ENCODE peak calls at places on chromosomes 1 and 21, in ten cellular contexts. R, Y, X, D, K, E, M, L, W and F are unnamed samples.
A peak's percentile ranks its signal among the peaks of the same experiment; 100 is the strongest.

GRCh38 chr1:179813626-179814351 is 63.8 kb downstream of the TOR1AIP2 start:
- DNase-seq in D (no peak), L (no peak), R (no peak), Y (no peak), M (no peak), E (no peak), K (no peak), W (no peak), X (no peak), F (no peak)

GRCh38 chr1:234612352-234613127 is 2.6 kb upstream of the IRF2BP2 start:
- DNase-seq in M (peak; percentile 86), D (peak; percentile 53), R (no peak), E (peak; percentile 91), W (peak; percentile 99), L (peak; percentile 98), X (peak; percentile 51), K (peak; percentile 92), Y (peak; percentile 97), F (peak; percentile 59)

GRCh38 chr1:183023146-183023600 is at the start of gene LAMC1:
- DNase-seq in E (peak; percentile 85), R (no peak), L (peak; percentile 90), Y (peak; percentile 59), X (no peak), K (peak; percentile 30), M (peak; percentile 81), W (peak; percentile 86), D (peak; percentile 8), F (no peak)

GRCh38 chr1:21077085-21077484 is 99.6 kb downstream of the EIF4G3 start:
- DNase-seq in D (no peak), M (no peak), Y (no peak), X (no peak), K (no peak), W (peak; percentile 82), R (no peak), E (no peak), L (peak; percentile 80), F (no peak)

GRCh38 chr21:31781737-31782136 is 49.8 kb upstream of the SCAF4 start:
- DNase-seq in K (no peak), Y (no peak), R (no peak), L (peak; percentile 41), X (no peak), E (peak; percentile 37), M (peak; percentile 24), D (no peak), W (peak; percentile 61), F (no peak)

GRCh38 chr1:41282679-41283317 is 40.7 kb upstream of the SCMH1 start:
- DNase-seq in W (peak; percentile 22), R (no peak), L (peak; percentile 32), E (peak; percentile 38), K (peak; percentile 28), Y (no peak), X (no peak), M (peak; percentile 51), D (peak; percentile 16), F (peak; percentile 6)

GRCh38 chr1:7574121-7575040 is 196.7 kb upstream of the VAMP3 start:
- DNase-seq in X (no peak), R (no peak), L (no peak), M (no peak), E (no peak), D (no peak), W (no peak), K (no peak), Y (peak; percentile 62), F (no peak)

GRCh38 chr21:37655601-37656300 is 260.5 kb downstream of the KCNJ6 start:
- DNase-seq in M (no peak), R (no peak), X (no peak), W (no peak), E (no peak), K (no peak), L (peak; percentile 21), D (no peak), Y (no peak), F (no peak)

GRCh38 chr1:48526045-48526714 is 54.2 kb upstream of the SPATA6 start:
- DNase-seq in E (peak; percentile 25), R (no peak), K (peak; percentile 74), D (no peak), W (peak; percentile 32), X (no peak), L (no peak), Y (peak; percentile 71), M (no peak), F (no peak)

GRCh38 chr1:186715887-186716809 is 35.9 kb upstream of the PTGS2 start:
- DNase-seq in W (peak; percentile 79), L (no peak), D (no peak), X (no peak), K (no peak), R (no peak), E (no peak), Y (no peak), M (no peak), F (no peak)

GRCh38 chr1:35692310-35692709 is 26.4 kb downstream of the C1orf216 start:
- DNase-seq in E (no peak), W (no peak), M (no peak), L (no peak), D (no peak), Y (no peak), K (no peak), X (no peak), R (no peak), F (no peak)

GRCh38 chr1:245418029-245418428 is 263.2 kb downstream of the KIF26B start:
- DNase-seq in W (no peak), X (no peak), K (peak; percentile 42), R (no peak), L (no peak), Y (no peak), M (no peak), D (no peak), E (no peak), F (no peak)

GRCh38 chr1:33036051-33036525 is 595 bp downstream of the AK2 start:
- DNase-seq in W (peak; percentile 38), X (no peak), E (no peak), R (no peak), K (no peak), D (peak; percentile 8), M (no peak), Y (no peak), L (peak; percentile 45), F (no peak)

GRCh38 chr21:33655591-33656221 is 13.4 kb downstream of the ITSN1 start:
- DNase-seq in M (peak; percentile 78), R (no peak), X (no peak), K (no peak), L (peak; percentile 97), D (no peak), W (peak; percentile 94), E (no peak), Y (no peak), F (no peak)

GRCh38 chr1:2212542-2213491 is 15.3 kb upstream of the SKI start:
- DNase-seq in W (peak; percentile 99), K (peak; percentile 80), Y (no peak), M (peak; percentile 82), R (no peak), L (peak; percentile 97), X (peak; percentile 51), D (no peak), E (peak; percentile 98), F (peak; percentile 43)

GRCh38 chr1:238677567-238677966 is 708.8 kb upstream of the CHRM3 start:
- DNase-seq in E (no peak), R (no peak), M (no peak), L (peak; percentile 65), X (no peak), D (no peak), Y (no peak), K (no peak), W (peak; percentile 88), F (no peak)

GRCh38 chr21:42568834-42569731 is 55.4 kb downstream of the SLC37A1 start:
- DNase-seq in D (no peak), R (no peak), L (no peak), W (no peak), E (no peak), M (no peak), Y (peak; percentile 17), K (no peak), X (no peak), F (no peak)

GRCh38 chr21:15653710-15654109 is 76.1 kb upstream of the USP25 start:
- DNase-seq in K (no peak), D (no peak), Y (no peak), L (no peak), M (no peak), R (no peak), E (no peak), X (no peak), W (no peak), F (no peak)

GRCh38 chr1:90730247-90731022 is 13.3 kb upstream of the BARHL2 start:
- DNase-seq in M (no peak), X (no peak), K (no peak), Y (no peak), W (peak; percentile 6), D (no peak), L (no peak), E (no peak), R (no peak), F (no peak)

GRCh38 chr1:157004286-157004685 is 41.3 kb downstream of the ARHGEF11 start:
- DNase-seq in R (no peak), W (no peak), X (no peak), L (no peak), D (no peak), Y (no peak), E (no peak), K (no peak), M (no peak), F (no peak)

GRCh38 chr1:235646463-235646862 is 3.1 kb downstream of the GNG4 start:
- DNase-seq in W (no peak), E (no peak), M (no peak), X (no peak), L (no peak), Y (no peak), R (no peak), K (no peak), D (no peak), F (no peak)

GRCh38 chr21:42209801-42210479 is 9.0 kb upstream of the ABCG1 start:
- DNase-seq in W (peak; percentile 14), Y (no peak), R (no peak), K (no peak), L (peak; percentile 34), X (no peak), D (no peak), E (no peak), M (no peak), F (no peak)

GRCh38 chr21:42706765-42707164 is 53.3 kb downstream of the PDE9A start:
- DNase-seq in W (no peak), Y (no peak), X (no peak), L (no peak), R (no peak), M (no peak), E (no peak), D (no peak), K (no peak), F (no peak)

GRCh38 chr21:37503848-37504467 is 137.4 kb downstream of the DYRK1A start:
- DNase-seq in W (peak; percentile 86), D (no peak), M (peak; percentile 9), R (no peak), E (no peak), Y (no peak), K (no peak), L (peak; percentile 83), X (no peak), F (no peak)

GRCh38 chr1:234609528-234610042 is 393 bp downstream of the IRF2BP2 start:
- DNase-seq in M (no peak), R (no peak), K (no peak), D (no peak), Y (no peak), W (no peak), X (no peak), E (no peak), L (no peak), F (no peak)

GRCh38 chr1:43525995-43526394 is 4.7 kb upstream of the PTPRF start:
- DNase-seq in Y (no peak), X (no peak), M (peak; percentile 76), R (no peak), L (peak; percentile 82), D (no peak), W (peak; percentile 56), E (no peak), K (no peak), F (no peak)

GRCh38 chr1:224500802-224501201 is 66.2 kb upstream of the WDR26 start:
- DNase-seq in W (no peak), E (no peak), K (no peak), D (no peak), R (no peak), L (no peak), Y (no peak), M (no peak), X (no peak), F (no peak)

GRCh38 chr1:210214573-210215409 is 17.8 kb upstream of the SERTAD4 start:
- DNase-seq in M (no peak), W (no peak), E (no peak), L (peak; percentile 18), R (no peak), Y (no peak), X (no peak), K (no peak), D (no peak), F (no peak)